ENCODE peak calls at places on chromosomes 1 and 21, in six cellular contexts. X is bronchial epithelial cell, Q is PC-3, C is fibroblast of lung, R is fibroblast of mammary gland, L is HL-60. F is an unnamed sample.

GRCh38 chr1:34831721-34832246 is 27.8 kb downstream of the SMIM12 start:
- DNase-seq in L (no peak), Q (no peak), C (no peak), R (no peak), X (no peak), F (no peak)

GRCh38 chr1:38092256-38092655 is 45.7 kb upstream of the POU3F1 start:
- DNase-seq in C (no peak), L (no peak), Q (no peak), R (no peak), X (no peak), F (no peak)

GRCh38 chr1:20031161-20031560 is 38.8 kb upstream of the PLA2G5 start:
- DNase-seq in X (no peak), C (no peak), R (no peak), Q (no peak), L (no peak), F (no peak)

GRCh38 chr1:8472668-8473067 is 154.8 kb downstream of the SLC45A1 start:
- DNase-seq in R (no peak), X (no peak), L (no peak), Q (no peak), C (no peak), F (no peak)

GRCh38 chr21:39011911-39012310 is 171.3 kb downstream of the PSMG1 start:
- DNase-seq in L (no peak), R (no peak), C (no peak), Q (no peak), X (no peak), F (no peak)

GRCh38 chr21:41119901-41120300 is 48.1 kb upstream of the BACE2 start:
- DNase-seq in X (no peak), C (no peak), R (no peak), Q (peak; percentile 11), L (no peak), F (no peak)

GRCh38 chr1:29569971-29570634 is 333.8 kb downstream of the PTPRU start:
- DNase-seq in Q (peak; percentile 99), R (peak; percentile 95), C (peak; percentile 88), X (peak; percentile 99), L (no peak), F (peak; percentile 72)

GRCh38 chr1:211951856-211952255 is 83.5 kb downstream of the INTS7 start:
- DNase-seq in C (peak; percentile 11), Q (peak; percentile 98), L (no peak), X (peak; percentile 96), R (peak; percentile 79), F (peak; percentile 33)

GRCh38 chr1:85544689-85545203 is 35.8 kb upstream of the CCN1 start:
- DNase-seq in Q (peak; percentile 99), R (peak; percentile 53), C (peak; percentile 44), L (no peak), X (peak; percentile 92), F (no peak)

GRCh38 chr1:151371744-151372410 is 628 bp downstream of the SELENBP1 start:
- DNase-seq in Q (peak; percentile 22), X (peak; percentile 36), R (peak; percentile 44), C (peak; percentile 76), L (peak; percentile 29), F (no peak)

GRCh38 chr1:2795926-2796325 is 5.6 kb downstream of the TTC34 start:
- DNase-seq in Q (no peak), C (no peak), L (no peak), X (no peak), R (no peak), F (no peak)

GRCh38 chr1:5927506-5928370 is 64.5 kb downstream of the NPHP4 start:
- DNase-seq in R (no peak), C (no peak), X (no peak), L (no peak), Q (no peak), F (no peak)

GRCh38 chr21:36535618-36536241 is 55.8 kb upstream of the CLDN14 start:
- DNase-seq in R (no peak), Q (no peak), X (no peak), L (no peak), C (no peak), F (no peak)

GRCh38 chr1:241592273-241592958 is 47.8 kb downstream of the CHML start:
- DNase-seq in C (no peak), X (peak; percentile 99), Q (peak; percentile 100), L (no peak), R (peak; percentile 81), F (no peak)

GRCh38 chr1:8241417-8242014 is 76.4 kb upstream of the SLC45A1 start:
- DNase-seq in R (no peak), X (no peak), Q (peak; percentile 16), L (no peak), C (no peak), F (no peak)

GRCh38 chr1:181430015-181430657 is 53.2 kb upstream of the CACNA1E start:
- DNase-seq in Q (no peak), X (no peak), C (no peak), R (no peak), L (no peak), F (no peak)

GRCh38 chr1:67612690-67613322 is 72.2 kb upstream of the GADD45A start:
- DNase-seq in C (no peak), X (no peak), R (no peak), L (no peak), Q (peak; percentile 35), F (no peak)

GRCh38 chr1:62235576-62235975 is 40.9 kb downstream of the L1TD1 start:
- DNase-seq in C (no peak), L (no peak), R (no peak), X (no peak), Q (no peak), F (no peak)

GRCh38 chr1:226248091-226248490 is 24.6 kb downstream of the MIXL1 start:
- DNase-seq in R (peak; percentile 29), Q (no peak), X (no peak), C (peak; percentile 68), L (no peak), F (no peak)

GRCh38 chr1:203672354-203672753 is 45.7 kb downstream of the ATP2B4 start:
- DNase-seq in C (peak; percentile 89), X (no peak), Q (no peak), R (peak; percentile 69), L (no peak), F (no peak)

GRCh38 chr1:54499097-54500029 is 48.7 kb upstream of the ACOT11 start:
- DNase-seq in R (peak; percentile 19), C (peak; percentile 33), L (no peak), Q (peak; percentile 54), X (peak; percentile 42), F (no peak)

GRCh38 chr1:6638226-6638625 is 13.6 kb downstream of the THAP3 start:
- DNase-seq in L (no peak), Q (no peak), X (no peak), R (peak; percentile 87), C (peak; percentile 91), F (peak; percentile 57)

GRCh38 chr1:228336308-228337030 is 70.2 kb downstream of the TRIM11 start:
- DNase-seq in C (no peak), X (no peak), R (peak; percentile 38), L (no peak), Q (no peak), F (no peak)

GRCh38 chr1:158177705-158178450 is 2.8 kb upstream of the CD1D start:
- DNase-seq in L (no peak), X (peak; percentile 68), R (peak; percentile 46), Q (peak; percentile 70), C (peak; percentile 56), F (peak; percentile 2)

DNA sequence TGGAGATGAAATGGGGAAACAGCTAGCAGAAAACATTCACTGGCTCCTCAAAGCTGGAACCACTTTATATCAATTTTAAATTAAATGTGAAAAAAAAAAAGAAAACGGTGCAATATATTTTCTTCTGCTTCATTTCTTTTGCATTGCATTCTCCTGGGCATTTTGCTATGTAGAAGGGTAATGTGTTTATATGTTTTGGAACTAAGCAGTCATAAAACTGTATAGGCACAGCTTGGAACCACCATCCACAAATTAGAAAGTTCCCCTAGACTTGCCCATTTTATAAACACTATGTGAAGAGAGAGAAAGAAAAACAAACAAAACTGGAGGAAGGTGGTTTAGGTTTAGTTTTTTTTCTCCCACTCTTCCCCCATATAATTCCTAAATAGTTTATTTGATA is 1054.7 kb downstream of the TTLL7 start:
- DNase-seq in L (no peak), X (no peak), R (no peak), C (peak; percentile 27), Q (no peak), F (no peak)
- TF ChIP-seq CTCF in L (no peak), X (no peak), R (no peak), C (no peak), Q (no peak), F (no peak)

GRCh38 chr1:56820755-56821461 is 1.7 kb upstream of the FYB2 start:
- DNase-seq in R (peak; percentile 76), L (peak; percentile 31), X (peak; percentile 58), C (peak; percentile 78), Q (peak; percentile 89), F (peak; percentile 63)
- H3K4me3 ChIP-seq in R (no peak overlapping the region), L (no peak overlapping the region), X (no peak overlapping the region), C (no peak overlapping the region), Q (peak overlapping the region; percentile 46), F (no peak overlapping the region)

DNA sequence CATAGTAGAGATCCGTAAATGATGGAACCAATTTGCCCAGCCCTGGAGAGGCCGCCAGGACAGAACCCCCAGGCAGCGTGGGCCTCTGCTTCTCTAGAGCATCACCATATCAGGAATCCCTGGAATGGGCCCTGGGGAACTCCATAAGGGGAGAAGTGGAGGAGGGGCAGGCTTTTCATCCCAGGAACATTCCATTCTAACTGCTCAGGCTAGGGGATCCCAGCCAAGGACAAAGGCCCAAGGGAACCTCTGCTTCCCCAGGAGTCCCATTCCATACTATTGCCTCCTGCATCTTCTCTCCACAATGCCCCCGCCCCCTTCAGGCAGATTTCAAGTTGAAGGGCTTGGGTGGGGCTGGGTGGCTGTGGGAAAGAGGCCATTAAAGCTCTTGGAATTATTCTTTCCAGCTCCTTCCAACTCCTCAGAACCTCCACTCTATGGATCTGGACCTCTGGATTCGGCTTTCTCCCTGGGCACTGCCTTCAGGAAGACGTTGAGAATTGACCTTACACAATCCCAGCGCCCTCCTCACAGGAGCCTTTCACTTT is 6.0 kb downstream of the TRNP1 start:
- DNase-seq in Q (peak; percentile 96), X (peak; percentile 95), L (no peak), R (peak; percentile 99), C (peak; percentile 98), F (peak; percentile 96)
- TF ChIP-seq CTCF in Q (no peak), X (no peak), L (no peak), R (peak; percentile 0), C (peak; percentile 11), F (peak; percentile 11)

DNA sequence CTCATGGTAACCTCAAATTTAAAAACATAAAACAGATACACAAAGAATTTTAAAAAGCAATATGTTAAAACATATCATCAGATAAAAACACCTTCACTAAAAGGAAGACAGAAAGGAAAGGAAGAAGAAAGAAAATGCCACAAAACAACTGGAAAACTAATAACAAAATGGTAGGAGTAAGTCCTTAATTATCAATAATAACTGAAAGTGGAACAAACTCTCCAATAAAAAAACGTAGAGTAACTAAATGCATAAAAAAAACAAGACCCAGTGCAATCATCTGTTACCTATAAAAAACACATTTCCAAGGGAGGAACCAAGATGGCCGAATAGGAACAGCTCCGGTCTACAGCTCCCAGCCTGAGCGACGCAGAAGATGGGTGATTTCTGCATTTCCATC is 47.1 kb upstream of the ACADM start:
- DNase-seq in Q (no peak), C (no peak), R (no peak), L (no peak), X (no peak), F (no peak)
- H3K4me3 ChIP-seq in Q (peak overlapping the region; percentile 37), C (no peak overlapping the region), R (no peak overlapping the region), L (no peak overlapping the region), X (no peak overlapping the region), F (no peak overlapping the region)

F was measured in astrocyte of the cerebellum.